ENCODE peak calls at places on chromosomes 2 and 18, in seven cellular contexts. N, I, R, G, M, A and P are unnamed samples.

GRCh38 chr2:237299897-237300296 is 114.1 kb downstream of the COL6A3 start:
- DNase-seq in N (no peak), I (peak), R (peak), G (peak), M (peak), A (no peak), P (no peak)

GRCh38 chr2:223596208-223596607 is 6.0 kb downstream of the SCG2 start:
- DNase-seq in N (no peak), I (no peak), R (no peak), G (no peak), M (no peak), A (no peak), P (no peak)

GRCh38 chr2:172597191-172597842 is 41.4 kb downstream of the PDK1 start:
- DNase-seq in N (no peak), I (no peak), R (no peak), G (peak), M (peak), A (no peak), P (no peak)

GRCh38 chr2:42492691-42493467 is 903 bp downstream of the KCNG3 start:
- DNase-seq in N (no peak), I (no peak), R (no peak), G (no peak), M (no peak), A (peak), P (peak)

GRCh38 chr2:172049721-172050120 is 35.6 kb upstream of the DLX1 start:
- DNase-seq in N (no peak), I (no peak), R (no peak), G (no peak), M (no peak), A (no peak), P (no peak)

GRCh38 chr2:20645761-20646160 is 5.1 kb downstream of the HS1BP3 start:
- DNase-seq in N (no peak), I (no peak), R (no peak), G (no peak), M (no peak), A (no peak), P (no peak)

GRCh38 chr2:154614906-154615305 is 83.6 kb upstream of the KCNJ3 start:
- DNase-seq in N (no peak), I (no peak), R (no peak), G (no peak), M (no peak), A (no peak), P (no peak)

GRCh38 chr2:235634435-235635152 is 140.8 kb downstream of the AGAP1 start:
- DNase-seq in N (no peak), I (no peak), R (no peak), G (no peak), M (no peak), A (no peak), P (no peak)

GRCh38 chr2:8003462-8004075 is 678.3 kb upstream of the ID2 start:
- DNase-seq in N (peak), I (peak), R (no peak), G (peak), M (peak), A (no peak), P (no peak)

GRCh38 chr18:24364177-24364576 is 33.4 kb downstream of the OSBPL1A start:
- DNase-seq in N (no peak), I (no peak), R (no peak), G (no peak), M (no peak), A (no peak), P (no peak)

GRCh38 chr18:22378672-22379282 is 38.9 kb downstream of the CTAGE1 start:
- DNase-seq in N (peak), I (peak), R (peak), G (peak), M (peak), A (peak), P (no peak)

GRCh38 chr2:217966399-217967068 is 36.3 kb downstream of the TNS1 start:
- DNase-seq in N (no peak), I (peak), R (no peak), G (no peak), M (peak), A (peak), P (no peak)

GRCh38 chr2:179946810-179947485 is 60.1 kb downstream of the CWC22 start:
- DNase-seq in N (peak), I (no peak), R (no peak), G (no peak), M (no peak), A (no peak), P (no peak)

GRCh38 chr2:239822146-239822945 is 202.8 kb downstream of the NDUFA10 start:
- DNase-seq in N (no peak), I (no peak), R (no peak), G (no peak), M (no peak), A (no peak), P (peak)

GRCh38 chr18:44778788-44779187 is 98.1 kb downstream of the SETBP1 start:
- DNase-seq in N (no peak), I (no peak), R (no peak), G (no peak), M (no peak), A (no peak), P (peak)

GRCh38 chr2:203327918-203328734 is at the start of gene ABI2:
- DNase-seq in N (peak), I (peak), R (peak), G (peak), M (peak), A (peak), P (peak)

GRCh38 chr2:18297536-18298058 is 262.9 kb downstream of the RDH14 start:
- DNase-seq in N (no peak), I (no peak), R (no peak), G (no peak), M (no peak), A (no peak), P (no peak)

GRCh38 chr2:186841940-186842339 is 7.0 kb downstream of the ZSWIM2 start:
- DNase-seq in N (no peak), I (peak), R (no peak), G (peak), M (peak), A (no peak), P (no peak)

GRCh38 chr2:113167115-113167932 is 6.4 kb upstream of the PSD4 start:
- DNase-seq in N (no peak), I (no peak), R (no peak), G (no peak), M (no peak), A (peak), P (no peak)

GRCh38 chr2:197045115-197045514 is 118.6 kb upstream of the PGAP1 start:
- DNase-seq in N (no peak), I (no peak), R (no peak), G (no peak), M (no peak), A (no peak), P (no peak)

GRCh38 chr2:215028231-215028630 is 110.2 kb downstream of the ABCA12 start:
- DNase-seq in N (no peak), I (peak), R (no peak), G (peak), M (peak), A (no peak), P (no peak)

GRCh38 chr18:22473366-22473765 is 55.7 kb upstream of the CTAGE1 start:
- DNase-seq in N (no peak), I (no peak), R (no peak), G (no peak), M (peak), A (no peak), P (no peak)

GRCh38 chr2:122753341-122753740 is 997.9 kb downstream of the TSN start:
- DNase-seq in N (no peak), I (no peak), R (no peak), G (no peak), M (no peak), A (no peak), P (no peak)

GRCh38 chr2:30232027-30232800 is 880 bp downstream of the LBH start:
- DNase-seq in N (peak), I (peak), R (no peak), G (peak), M (no peak), A (peak), P (peak)

GRCh38 chr2:207983654-207984053 is 41.7 kb downstream of the PLEKHM3 start:
- DNase-seq in N (no peak), I (no peak), R (no peak), G (no peak), M (no peak), A (no peak), P (no peak)

GRCh38 chr18:49135871-49136270 is 185.1 kb upstream of the SMAD7 start:
- DNase-seq in N (peak), I (peak), R (peak), G (peak), M (peak), A (no peak), P (no peak)

GRCh38 chr2:222976521-222977076 is 75.4 kb upstream of the KCNE4 start:
- DNase-seq in N (no peak), I (peak), R (no peak), G (no peak), M (no peak), A (no peak), P (no peak)

GRCh38 chr2:184528119-184528518 is 70.2 kb upstream of the ZNF804A start:
- DNase-seq in N (no peak), I (no peak), R (no peak), G (no peak), M (no peak), A (no peak), P (no peak)

GRCh38 chr18:78731423-78732032 is 248.1 kb upstream of the SALL3 start:
- DNase-seq in N (no peak), I (no peak), R (no peak), G (no peak), M (no peak), A (no peak), P (no peak)

GRCh38 chr2:166074430-166074829 is 53.4 kb downstream of the SCN1A start:
- DNase-seq in N (peak), I (no peak), R (no peak), G (no peak), M (no peak), A (no peak), P (no peak)

GRCh38 chr2:181810823-181811695 is 80.5 kb upstream of the ITPRID2 start:
- DNase-seq in N (no peak), I (peak), R (peak), G (peak), M (peak), A (peak), P (no peak)

GRCh38 chr2:196176142-196176738 is 4.9 kb upstream of the STK17B start:
- DNase-seq in N (no peak), I (no peak), R (no peak), G (no peak), M (no peak), A (peak), P (no peak)

GRCh38 chr2:125313806-125314205 is 1288.7 kb downstream of the CNTNAP5 start:
- DNase-seq in N (no peak), I (no peak), R (no peak), G (no peak), M (no peak), A (no peak), P (peak)

GRCh38 chr2:42138163-42139016 is 30.8 kb upstream of the EML4 start:
- DNase-seq in N (no peak), I (peak), R (peak), G (peak), M (peak), A (peak), P (no peak)

GRCh38 chr2:45681675-45682074 is 30.2 kb downstream of the PRKCE start:
- DNase-seq in N (peak), I (peak), R (peak), G (peak), M (peak), A (peak), P (no peak)

GRCh38 chr18:54023471-54023870 is 201.0 kb downstream of the MBD2 start:
- DNase-seq in N (no peak), I (peak), R (peak), G (peak), M (peak), A (no peak), P (no peak)

GRCh38 chr2:101610750-101611315 is 86.7 kb upstream of the MAP4K4 start:
- DNase-seq in N (no peak), I (no peak), R (no peak), G (peak), M (no peak), A (no peak), P (no peak)

GRCh38 chr2:98049991-98050519 is 36.9 kb upstream of the VWA3B start:
- DNase-seq in N (no peak), I (no peak), R (peak), G (no peak), M (no peak), A (no peak), P (no peak)
- TF ChIP-seq CTCF in N (no peak), I (no peak), R (no peak), G (no peak), M (no peak), A (no peak), P (no peak)

DNA sequence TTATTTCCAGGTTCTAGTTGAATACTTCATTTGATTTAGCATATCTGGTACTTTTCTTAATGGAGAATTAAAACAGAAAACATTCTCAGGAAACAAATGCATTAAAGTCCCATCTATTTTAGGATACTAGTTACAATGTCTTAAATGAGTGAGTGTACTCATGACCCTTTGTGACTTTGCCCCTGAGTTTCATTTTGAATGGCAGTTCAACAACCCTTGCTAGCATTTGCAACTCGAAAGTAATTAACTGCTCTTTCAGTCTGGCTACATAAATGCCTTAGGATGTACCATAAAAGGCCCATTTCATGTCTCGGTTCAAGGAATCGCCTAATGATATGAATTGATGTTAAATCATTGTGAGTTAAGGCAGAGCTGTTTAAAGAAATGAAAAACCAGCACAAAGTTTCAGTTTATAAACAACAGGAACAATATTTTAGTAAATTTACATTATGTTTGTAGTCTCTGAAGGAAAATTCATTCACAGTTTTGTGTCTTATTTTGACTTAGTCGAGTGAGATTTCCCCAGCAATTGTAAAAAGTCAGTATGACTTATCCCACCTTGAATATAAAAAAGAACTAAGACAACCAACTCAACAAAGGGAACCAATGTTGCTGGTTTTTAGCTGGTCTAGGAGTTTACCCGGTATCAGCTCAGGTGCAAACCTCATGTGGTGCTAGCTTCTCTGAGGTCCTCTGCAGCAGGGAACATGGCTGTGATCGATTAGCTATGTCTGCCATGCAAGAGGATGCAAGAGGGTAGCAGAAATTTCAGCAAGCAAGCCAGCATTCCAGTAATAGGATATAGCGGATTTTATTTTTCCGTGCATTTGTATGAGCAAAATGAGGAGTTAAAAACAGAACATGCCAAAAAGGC is 386.2 kb downstream of the PTPRM start:
- DNase-seq in N (no peak), I (no peak), R (no peak), G (no peak), M (no peak), A (no peak), P (no peak)
- TF ChIP-seq CTCF in N (no peak), I (no peak), R (no peak), G (no peak), M (no peak), A (no peak), P (no peak)

GRCh38 chr2:14638488-14638887 is 6.0 kb downstream of the LRATD1 start:
- DNase-seq in N (no peak), I (no peak), R (no peak), G (no peak), M (no peak), A (no peak), P (no peak)

GRCh38 chr2:14647714-14648113 is 15.2 kb downstream of the LRATD1 start:
- DNase-seq in N (no peak), I (no peak), R (no peak), G (no peak), M (no peak), A (no peak), P (no peak)

GRCh38 chr2:14641116-14641515 is 8.6 kb downstream of the LRATD1 start:
- DNase-seq in N (no peak), I (no peak), R (no peak), G (no peak), M (no peak), A (no peak), P (no peak)

GRCh38 chr2:14642499-14642898 is 10.0 kb downstream of the LRATD1 start:
- DNase-seq in N (no peak), I (no peak), R (no peak), G (no peak), M (no peak), A (no peak), P (no peak)
- TF ChIP-seq CTCF in N (peak), I (no peak), R (no peak), G (no peak), M (no peak), A (no peak), P (peak)

DNA sequence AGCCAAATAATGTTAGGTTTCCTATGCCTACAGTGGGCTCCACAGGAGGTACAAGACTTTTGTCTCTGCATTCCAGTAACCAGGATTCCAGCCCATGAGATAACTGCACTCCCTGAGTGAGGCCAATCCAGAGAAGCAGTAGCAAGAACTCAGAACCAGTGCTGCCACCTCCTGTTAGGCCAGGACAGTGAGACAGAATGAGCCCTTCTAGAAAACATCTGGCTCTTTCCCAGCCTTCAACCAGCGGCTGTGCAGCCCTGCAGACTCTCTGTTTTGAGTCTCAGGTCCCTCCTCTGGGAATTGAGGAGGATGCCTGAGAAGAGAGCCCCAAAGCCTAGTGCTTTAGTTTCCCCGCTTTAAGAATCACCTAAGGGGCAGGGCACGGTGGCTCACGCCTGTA is 44.2 kb downstream of the ARID5A start:
- DNase-seq in N (no peak), I (peak), R (peak), G (no peak), M (no peak), A (no peak), P (no peak)
- TF ChIP-seq CTCF in N (no peak), I (peak), R (no peak), G (no peak), M (no peak), A (no peak), P (peak)